ENCODE peak calls at places on chromosomes 1 and 21, in eight cellular contexts. R is CD8-positive, alpha-beta memory T cell; F is T-cell; Y is GM18507; G is RKO; V is neural crest cell; M is GM12892; H is ELR. N is an unnamed sample.

GRCh38 chr1:1135339-1136111 is 19.6 kb upstream of the C1orf159 start:
- DNase-seq in R (no peak), F (no peak), Y (no peak), G (no peak), V (no peak), M (no peak), H (peak), N (no peak)

GRCh38 chr1:179230251-179230650 is 774 bp upstream of the ABL2 start:
- DNase-seq in R (no peak), F (no peak), Y (no peak), G (peak), V (no peak), M (no peak), H (peak), N (peak)

GRCh38 chr1:75338974-75339483 is 204.8 kb downstream of the LHX8 start:
- DNase-seq in R (no peak), F (no peak), Y (peak), G (no peak), V (no peak), M (no peak), H (no peak), N (no peak)

GRCh38 chr1:54596756-54597155 is 26.6 kb downstream of the FAM151A start:
- DNase-seq in R (no peak), F (no peak), Y (no peak), G (no peak), V (no peak), M (no peak), H (no peak), N (no peak)

GRCh38 chr1:180994262-180994661 is 28.4 kb downstream of the STX6 start:
- DNase-seq in R (no peak), F (no peak), Y (no peak), G (peak), V (no peak), M (no peak), H (peak), N (peak)

GRCh38 chr1:66346057-66346795 is 187.7 kb upstream of the SGIP1 start:
- DNase-seq in R (no peak), F (no peak), Y (no peak), G (peak), V (no peak), M (no peak), H (peak), N (peak)

GRCh38 chr21:45612096-45613019 is 31.2 kb upstream of the PCBP3 start:
- DNase-seq in R (no peak), F (no peak), Y (no peak), G (no peak), V (no peak), M (no peak), H (peak), N (peak)

GRCh38 chr1:6030144-6030543 is 15.5 kb upstream of the KCNAB2 start:
- DNase-seq in R (no peak), F (no peak), Y (no peak), G (no peak), V (no peak), M (no peak), H (no peak), N (no peak)

GRCh38 chr21:25885405-25885804 is 150.6 kb downstream of the GABPA start:
- DNase-seq in R (no peak), F (no peak), Y (no peak), G (no peak), V (no peak), M (no peak), H (no peak), N (no peak)

GRCh38 chr1:206685256-206685748 is 597 bp downstream of the MAPKAPK2 start:
- DNase-seq in R (peak), F (no peak), Y (no peak), G (peak), V (peak), M (peak), H (peak), N (peak)

GRCh38 chr1:197184190-197184589 is 37.7 kb upstream of the ASPM start:
- DNase-seq in R (no peak), F (no peak), Y (no peak), G (no peak), V (no peak), M (no peak), H (no peak), N (no peak)

GRCh38 chr1:6488602-6489382 is 2.7 kb downstream of the PLEKHG5 start:
- DNase-seq in R (no peak), F (no peak), Y (no peak), G (no peak), V (no peak), M (no peak), H (no peak), N (no peak)

GRCh38 chr1:207002731-207003146 is 29.8 kb downstream of the C1orf116 start:
- DNase-seq in R (no peak), F (no peak), Y (no peak), G (no peak), V (no peak), M (no peak), H (no peak), N (no peak)

GRCh38 chr1:207917086-207917485 is 6.2 kb upstream of the CD34 start:
- DNase-seq in R (no peak), F (no peak), Y (no peak), G (no peak), V (no peak), M (no peak), H (no peak), N (no peak)

GRCh38 chr21:42411891-42412635 is 8.4 kb downstream of the UBASH3A start:
- DNase-seq in R (no peak), F (no peak), Y (no peak), G (no peak), V (no peak), M (no peak), H (no peak), N (no peak)

GRCh38 chr1:89552481-89553194 is 28.0 kb downstream of the LRRC8B start:
- DNase-seq in R (peak), F (no peak), Y (peak), G (no peak), V (no peak), M (no peak), H (no peak), N (peak)

GRCh38 chr1:209619696-209620483 is 32.3 kb downstream of the LAMB3 start:
- DNase-seq in R (no peak), F (no peak), Y (no peak), G (no peak), V (no peak), M (no peak), H (no peak), N (no peak)

GRCh38 chr1:107829083-107829771 is 135.8 kb downstream of the VAV3 start:
- DNase-seq in R (no peak), F (no peak), Y (no peak), G (no peak), V (no peak), M (no peak), H (no peak), N (no peak)

GRCh38 chr1:86914998-86915736 is 732 bp downstream of the HS2ST1 start:
- DNase-seq in R (peak), F (peak), Y (no peak), G (peak), V (peak), M (peak), H (peak), N (peak)

GRCh38 chr21:35441868-35442582 is 392.9 kb upstream of the RUNX1 start:
- DNase-seq in R (peak), F (no peak), Y (no peak), G (no peak), V (no peak), M (no peak), H (peak), N (no peak)

GRCh38 chr1:203518541-203518940 is 24.6 kb downstream of the OPTC start:
- DNase-seq in R (no peak), F (no peak), Y (no peak), G (no peak), V (no peak), M (no peak), H (no peak), N (no peak)

GRCh38 chr21:44911384-44912157 is 9.1 kb downstream of the ITGB2 start:
- DNase-seq in R (peak), F (peak), Y (no peak), G (no peak), V (no peak), M (peak), H (no peak), N (no peak)

GRCh38 chr1:226820935-226821718 is 49.3 kb upstream of the PSEN2 start:
- DNase-seq in R (no peak), F (no peak), Y (no peak), G (peak), V (no peak), M (no peak), H (peak), N (peak)

GRCh38 chr1:17451731-17452130 is 12.3 kb upstream of the RCC2 start:
- DNase-seq in R (no peak), F (no peak), Y (no peak), G (no peak), V (no peak), M (no peak), H (no peak), N (no peak)

GRCh38 chr21:44779417-44780139 is 22.0 kb downstream of the UBE2G2 start:
- DNase-seq in R (no peak), F (no peak), Y (no peak), G (no peak), V (no peak), M (no peak), H (no peak), N (no peak)

GRCh38 chr1:41811978-41812852 is 106.5 kb downstream of the HIVEP3 start:
- DNase-seq in R (peak), F (no peak), Y (no peak), G (peak), V (peak), M (peak), H (peak), N (peak)

GRCh38 chr1:205423248-205423647 is 1.4 kb upstream of the LEMD1 start:
- DNase-seq in R (no peak), F (no peak), Y (no peak), G (no peak), V (no peak), M (no peak), H (no peak), N (no peak)

GRCh38 chr1:116895073-116895472 is 14.6 kb upstream of the PTGFRN start:
- DNase-seq in R (no peak), F (no peak), Y (no peak), G (no peak), V (no peak), M (no peak), H (no peak), N (no peak)

GRCh38 chr1:115329965-115330364 is 8.1 kb downstream of the NGF start:
- DNase-seq in R (no peak), F (no peak), Y (no peak), G (no peak), V (no peak), M (no peak), H (peak), N (peak)

GRCh38 chr1:221347706-221348105 is 394.2 kb downstream of the DUSP10 start:
- DNase-seq in R (no peak), F (no peak), Y (no peak), G (no peak), V (no peak), M (no peak), H (no peak), N (no peak)

GRCh38 chr1:218735436-218735835 is 390.3 kb downstream of the TGFB2 start:
- DNase-seq in R (no peak), F (no peak), Y (no peak), G (no peak), V (no peak), M (no peak), H (no peak), N (peak)

GRCh38 chr1:35187816-35188342 is 5.1 kb downstream of the SFPQ start:
- DNase-seq in R (no peak), F (no peak), Y (no peak), G (no peak), V (no peak), M (no peak), H (no peak), N (no peak)

GRCh38 chr1:87968259-87968955 is 639.7 kb downstream of the LMO4 start:
- DNase-seq in R (no peak), F (no peak), Y (no peak), G (no peak), V (peak), M (no peak), H (peak), N (peak)

GRCh38 chr1:48823161-48823560 is 46.5 kb upstream of the BEND5 start:
- DNase-seq in R (no peak), F (no peak), Y (no peak), G (no peak), V (no peak), M (no peak), H (no peak), N (no peak)

GRCh38 chr1:101284021-101284420 is 47.2 kb downstream of the S1PR1 start:
- DNase-seq in R (peak), F (peak), Y (no peak), G (no peak), V (no peak), M (no peak), H (no peak), N (no peak)